ENCODE peak calls at places on chromosome 13, in five cellular contexts. One of them, this sample, is unnamed.
A peak's percentile ranks its signal among the peaks of the same experiment; 100 is the strongest.

GRCh38 chr13:54852831-54853230 is 1824.2 kb downstream of the OLFM4 start:
- DNase-seq in uterus: no peak
- DNase-seq in transverse colon: no peak
- DNase-seq in body of pancreas: no peak
- DNase-seq in prostate gland: no peak
- DNase-seq in this sample: no peak

GRCh38 chr13:95267662-95268369 is 33.4 kb downstream of the ABCC4 start:
- DNase-seq in prostate gland: peak; percentile 61
- DNase-seq in transverse colon: peak; percentile 40
- DNase-seq in uterus: no peak
- DNase-seq in body of pancreas: no peak
- DNase-seq in this sample: peak; percentile 76

GRCh38 chr13:40613192-40613818 is 53.1 kb downstream of the FOXO1 start:
- DNase-seq in body of pancreas: peak; percentile 62
- DNase-seq in transverse colon: peak; percentile 63
- DNase-seq in prostate gland: peak; percentile 30
- DNase-seq in uterus: peak; percentile 41
- DNase-seq in this sample: no peak

GRCh38 chr13:82654851-82655517 is 1227.3 kb downstream of the SLITRK1 start:
- DNase-seq in body of pancreas: peak; percentile 33
- DNase-seq in prostate gland: no peak
- DNase-seq in transverse colon: peak; percentile 15
- DNase-seq in uterus: peak; percentile 20
- DNase-seq in this sample: no peak

GRCh38 chr13:23558675-23559536 is 11.3 kb upstream of the TNFRSF19 start:
- DNase-seq in prostate gland: peak; percentile 66
- DNase-seq in body of pancreas: peak; percentile 30
- DNase-seq in transverse colon: no peak
- DNase-seq in uterus: peak; percentile 62
- DNase-seq in this sample: peak; percentile 30

GRCh38 chr13:92967923-92968322 is 258.7 kb upstream of the GPC6 start:
- DNase-seq in transverse colon: no peak
- DNase-seq in body of pancreas: no peak
- DNase-seq in prostate gland: no peak
- DNase-seq in uterus: no peak
- DNase-seq in this sample: no peak

GRCh38 chr13:34347784-34348573 is 530.0 kb downstream of the RFC3 start:
- DNase-seq in body of pancreas: peak; percentile 58
- DNase-seq in transverse colon: peak; percentile 21
- DNase-seq in prostate gland: peak; percentile 64
- DNase-seq in uterus: no peak
- DNase-seq in this sample: no peak

GRCh38 chr13:52782486-52783448 is 43.1 kb upstream of the CNMD start:
- DNase-seq in uterus: peak; percentile 20
- DNase-seq in body of pancreas: no peak
- DNase-seq in transverse colon: no peak
- DNase-seq in prostate gland: no peak
- DNase-seq in this sample: no peak

GRCh38 chr13:73945871-73946270 is 188.3 kb downstream of the KLF12 start:
- DNase-seq in transverse colon: no peak
- DNase-seq in uterus: no peak
- DNase-seq in prostate gland: peak; percentile 23
- DNase-seq in body of pancreas: no peak
- DNase-seq in this sample: no peak

GRCh38 chr13:65155861-65156260 is 2074.3 kb downstream of the PCDH9 start:
- DNase-seq in body of pancreas: no peak
- DNase-seq in uterus: no peak
- DNase-seq in prostate gland: no peak
- DNase-seq in transverse colon: no peak
- DNase-seq in this sample: no peak

GRCh38 chr13:91085127-91085526 is 262.4 kb upstream of the MIR17HG start:
- DNase-seq in prostate gland: no peak
- DNase-seq in uterus: no peak
- DNase-seq in body of pancreas: no peak
- DNase-seq in transverse colon: no peak
- DNase-seq in this sample: peak; percentile 78

GRCh38 chr13:112068531-112069062 is 1.6 kb downstream of the SOX1 start:
- DNase-seq in transverse colon: no peak
- DNase-seq in uterus: no peak
- DNase-seq in body of pancreas: no peak
- DNase-seq in prostate gland: no peak
- DNase-seq in this sample: no peak

GRCh38 chr13:106151056-106151699 is 384.3 kb downstream of the EFNB2 start:
- DNase-seq in uterus: no peak
- DNase-seq in body of pancreas: no peak
- DNase-seq in transverse colon: peak; percentile 37
- DNase-seq in prostate gland: no peak
- DNase-seq in this sample: no peak

GRCh38 chr13:30607908-30608307 is 9.8 kb upstream of the USPL1 start:
- DNase-seq in uterus: no peak
- DNase-seq in prostate gland: no peak
- DNase-seq in body of pancreas: no peak
- DNase-seq in transverse colon: peak; percentile 57
- DNase-seq in this sample: no peak

GRCh38 chr13:20566917-20567755 is at the start of gene IFT88:
- DNase-seq in transverse colon: peak; percentile 92
- DNase-seq in uterus: peak; percentile 88
- DNase-seq in prostate gland: peak; percentile 85
- DNase-seq in body of pancreas: peak; percentile 89
- DNase-seq in this sample: peak; percentile 92
- TF ChIP-seq POLR2A in transverse colon: peak; percentile 81
- TF ChIP-seq POLR2A in uterus: peak; percentile 34
- TF ChIP-seq POLR2A in prostate gland: peak; percentile 28
- TF ChIP-seq POLR2A in body of pancreas: peak; percentile 73
- TF ChIP-seq POLR2A in this sample: peak; percentile 81

GRCh38 chr13:27252467-27252866 is 1.1 kb downstream of the RPL21 start:
- DNase-seq in body of pancreas: no peak
- DNase-seq in transverse colon: no peak
- DNase-seq in prostate gland: no peak
- DNase-seq in uterus: no peak
- DNase-seq in this sample: no peak

GRCh38 chr13:27245610-27246009 is 5.7 kb upstream of the RPL21 start:
- DNase-seq in transverse colon: no peak
- DNase-seq in uterus: no peak
- DNase-seq in body of pancreas: no peak
- DNase-seq in prostate gland: no peak
- DNase-seq in this sample: no peak

GRCh38 chr13:27257233-27257568 is 5.8 kb downstream of the RPL21 start:
- DNase-seq in transverse colon: no peak
- DNase-seq in prostate gland: no peak
- DNase-seq in body of pancreas: no peak
- DNase-seq in uterus: no peak
- DNase-seq in this sample: no peak

GRCh38 chr13:27250833-27251165 is 559 bp upstream of the RPL21 start:
- DNase-seq in body of pancreas: no peak
- DNase-seq in uterus: no peak
- DNase-seq in prostate gland: no peak
- DNase-seq in transverse colon: no peak
- DNase-seq in this sample: no peak

GRCh38 chr13:27251166-27252088 is at the start of gene RPL21:
- DNase-seq in uterus: peak; percentile 95
- DNase-seq in body of pancreas: peak; percentile 96
- DNase-seq in transverse colon: peak; percentile 97
- DNase-seq in prostate gland: peak; percentile 93
- DNase-seq in this sample: peak; percentile 98
- TF ChIP-seq POLR2A in uterus: peak; percentile 41
- TF ChIP-seq POLR2A in body of pancreas: peak; percentile 89
- TF ChIP-seq POLR2A in transverse colon: peak; percentile 93
- TF ChIP-seq POLR2A in prostate gland: peak; percentile 57
- TF ChIP-seq POLR2A in this sample: peak; percentile 97

DNA sequence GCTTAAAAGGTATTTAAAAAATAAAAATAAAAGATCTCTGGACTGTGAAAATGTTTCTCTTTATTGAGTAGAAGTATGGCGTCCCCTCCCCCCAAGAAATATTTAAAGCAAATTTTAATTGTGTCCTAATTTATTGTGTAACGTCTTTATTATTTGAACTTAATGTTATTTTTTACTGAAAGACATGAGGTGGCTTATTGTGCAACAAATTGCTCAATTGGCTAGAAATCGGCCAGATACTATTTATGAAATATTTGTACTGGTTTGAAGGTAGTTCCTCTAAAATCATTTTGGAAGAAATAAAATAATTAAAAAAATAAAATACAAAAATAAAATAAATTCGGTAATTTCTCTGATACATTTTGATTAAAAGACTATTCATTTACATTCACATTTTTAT is 162.4 kb downstream of the DACH1 start:
- DNase-seq in uterus: no peak
- DNase-seq in transverse colon: no peak
- DNase-seq in prostate gland: no peak
- DNase-seq in body of pancreas: no peak
- DNase-seq in this sample: no peak
- TF ChIP-seq POLR2A in uterus: no peak
- TF ChIP-seq POLR2A in transverse colon: no peak
- TF ChIP-seq POLR2A in prostate gland: no peak
- TF ChIP-seq POLR2A in body of pancreas: no peak
- TF ChIP-seq POLR2A in this sample: no peak

DNA sequence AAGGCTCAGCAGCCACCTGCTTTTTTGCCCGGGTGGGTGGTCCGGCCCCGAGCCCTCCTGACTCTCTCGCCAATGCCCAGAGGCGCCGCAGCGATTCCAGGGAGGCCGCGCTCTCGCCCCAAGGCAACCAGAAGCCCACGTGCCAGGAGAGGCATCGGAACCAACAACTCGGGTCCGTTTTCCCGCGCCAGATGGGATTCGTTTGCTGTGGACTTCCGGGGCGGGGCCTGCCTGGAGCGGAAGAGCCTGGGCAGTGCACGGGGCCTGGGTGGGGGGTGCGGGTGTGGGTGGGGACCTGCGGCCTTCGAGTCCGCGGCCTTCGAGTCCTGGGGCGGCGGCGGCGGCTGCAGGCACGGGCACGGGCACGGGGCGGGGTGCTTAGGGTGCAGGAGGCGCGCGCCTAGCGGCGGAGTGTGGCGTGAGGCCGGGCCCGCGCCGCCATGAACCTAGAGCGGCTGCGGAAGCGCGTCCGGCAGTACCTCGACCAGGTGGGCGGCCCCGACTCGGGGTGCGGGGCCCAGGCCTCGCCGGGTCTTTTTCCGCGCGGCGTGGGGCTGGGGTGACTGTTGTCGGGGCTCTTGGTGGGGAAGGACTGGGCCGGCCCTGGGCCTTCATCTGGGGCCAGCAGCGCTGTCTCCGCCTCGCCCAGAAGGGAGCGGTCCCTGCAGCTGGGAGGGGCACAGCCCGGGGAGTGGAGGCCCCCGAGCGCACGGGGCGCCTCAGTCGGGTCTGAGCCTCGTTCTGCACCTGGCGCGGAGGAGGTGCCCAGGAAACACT is at the start of gene CDC16:
- DNase-seq in uterus: peak; percentile 89
- DNase-seq in transverse colon: peak; percentile 95
- DNase-seq in prostate gland: peak; percentile 87
- DNase-seq in body of pancreas: peak; percentile 96
- DNase-seq in this sample: peak; percentile 95
- TF ChIP-seq POLR2A in uterus: no peak
- TF ChIP-seq POLR2A in transverse colon: peak; percentile 80
- TF ChIP-seq POLR2A in prostate gland: peak; percentile 45
- TF ChIP-seq POLR2A in body of pancreas: peak; percentile 55
- TF ChIP-seq POLR2A in this sample: peak; percentile 75

GRCh38 chr13:36297600-36298338 is at the start of gene CCDC169:
- DNase-seq in body of pancreas: peak; percentile 80
- DNase-seq in prostate gland: peak; percentile 83
- DNase-seq in transverse colon: peak; percentile 73
- DNase-seq in uterus: peak; percentile 61
- DNase-seq in this sample: peak; percentile 89
- TF ChIP-seq POLR2A in body of pancreas: peak; percentile 14
- TF ChIP-seq POLR2A in prostate gland: peak; percentile 37
- TF ChIP-seq POLR2A in transverse colon: no peak
- TF ChIP-seq POLR2A in uterus: no peak
- TF ChIP-seq POLR2A in this sample: peak; percentile 83